ENCODE peak calls at places on chromosomes 13 and 19, in four cellular contexts. M, H, W and U are unnamed samples.

GRCh38 chr13:101520672-101521071 is 68.2 kb downstream of the ITGBL1 start:
- DNase-seq in M (no peak), W (peak), H (no peak), U (peak)

GRCh38 chr13:101474419-101474957 is 22.0 kb downstream of the ITGBL1 start:
- DNase-seq in M (no peak), W (peak), H (no peak), U (peak)

GRCh38 chr19:33388817-33389573 is 15.5 kb downstream of the CEBPG start:
- DNase-seq in M (peak), H (no peak), W (no peak), U (no peak)

GRCh38 chr13:104460553-104460952 is 1394.3 kb upstream of the SLC10A2 start:
- DNase-seq in M (no peak), W (peak), H (no peak), U (no peak)

GRCh38 chr19:7869910-7870511 is 4.2 kb downstream of the PRR36 start:
- DNase-seq in M (no peak), H (peak), W (peak), U (peak)

GRCh38 chr13:44259045-44260042 is 114.3 kb upstream of the SERP2 start:
- DNase-seq in M (no peak), W (peak), H (peak), U (peak)

GRCh38 chr13:83024955-83025594 is 857.2 kb downstream of the SLITRK1 start:
- DNase-seq in H (no peak), M (no peak), W (peak), U (peak)

GRCh38 chr19:21603431-21604153 is 98.2 kb downstream of the ZNF429 start:
- DNase-seq in W (no peak), H (no peak), M (no peak), U (no peak)

GRCh38 chr19:46355234-46355990 is 8.5 kb downstream of the PPP5C start:
- DNase-seq in M (no peak), H (no peak), W (no peak), U (no peak)

GRCh38 chr13:91097269-91097668 is 250.2 kb upstream of the MIR17HG start:
- DNase-seq in W (no peak), H (no peak), M (no peak), U (no peak)

GRCh38 chr13:24273926-24274325 is 35.5 kb upstream of the C1QTNF9 start:
- DNase-seq in H (no peak), M (no peak), W (no peak), U (no peak)

GRCh38 chr19:35784401-35785086 is 9.2 kb downstream of the ARHGAP33 start:
- DNase-seq in W (no peak), M (no peak), H (no peak), U (no peak)

GRCh38 chr19:3184847-3185481 is 766 bp upstream of the NCLN start:
- DNase-seq in W (peak), M (no peak), H (peak), U (no peak)

GRCh38 chr13:25468330-25469178 is 96.8 kb downstream of the ATP8A2 start:
- DNase-seq in W (peak), H (no peak), M (no peak), U (no peak)

GRCh38 chr19:32630338-32630737 is 44.6 kb downstream of the ANKRD27 start:
- DNase-seq in H (no peak), M (no peak), W (no peak), U (no peak)

GRCh38 chr19:30313353-30313750 is 58.8 kb upstream of the ZNF536 start:
- DNase-seq in H (no peak), M (no peak), W (no peak), U (no peak)

GRCh38 chr13:59856281-59856810 is 307.4 kb downstream of the DIAPH3 start:
- DNase-seq in W (no peak), M (no peak), H (no peak), U (peak)

GRCh38 chr19:17766543-17767131 is 15.4 kb downstream of the FCHO1 start:
- DNase-seq in H (peak), W (peak), M (peak), U (peak)

GRCh38 chr13:89968468-89968867 is 1379.0 kb upstream of the MIR17HG start:
- DNase-seq in H (no peak), W (no peak), M (no peak), U (no peak)

GRCh38 chr13:64428196-64428595 is 2801.9 kb downstream of the PCDH9 start:
- DNase-seq in W (no peak), M (no peak), H (no peak), U (peak)
- TF ChIP-seq CTCF in W (no peak), M (no peak), H (no peak), U (no peak)

GRCh38 chr19:53463263-53463662 is 4.3 kb upstream of the ZNF813 start:
- DNase-seq in M (peak), H (no peak), W (peak), U (peak)
- H3K4me3 ChIP-seq in M (no peak), H (no peak), W (no peak), U (no peak)

DNA sequence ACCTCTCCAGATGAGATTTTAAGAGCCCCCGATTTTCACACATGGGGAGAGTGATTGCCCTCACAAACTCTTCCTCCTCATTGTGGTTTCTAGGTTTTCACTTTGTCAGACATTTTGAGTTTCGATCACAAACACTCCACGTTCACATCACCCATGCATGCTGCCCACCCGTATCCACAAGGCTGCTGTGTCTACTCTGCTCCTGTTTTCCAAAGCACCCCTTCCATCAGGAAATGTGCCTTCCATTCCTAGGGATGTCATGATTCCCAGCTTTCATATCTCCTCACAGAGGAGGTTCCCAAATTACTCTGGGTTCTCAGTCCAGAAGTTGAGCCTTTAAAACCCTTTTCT is 45.8 kb upstream of the CEACAM21 start:
- DNase-seq in M (no peak), W (no peak), H (no peak), U (no peak)
- TF ChIP-seq CTCF in M (no peak), W (no peak), H (no peak), U (no peak)

DNA sequence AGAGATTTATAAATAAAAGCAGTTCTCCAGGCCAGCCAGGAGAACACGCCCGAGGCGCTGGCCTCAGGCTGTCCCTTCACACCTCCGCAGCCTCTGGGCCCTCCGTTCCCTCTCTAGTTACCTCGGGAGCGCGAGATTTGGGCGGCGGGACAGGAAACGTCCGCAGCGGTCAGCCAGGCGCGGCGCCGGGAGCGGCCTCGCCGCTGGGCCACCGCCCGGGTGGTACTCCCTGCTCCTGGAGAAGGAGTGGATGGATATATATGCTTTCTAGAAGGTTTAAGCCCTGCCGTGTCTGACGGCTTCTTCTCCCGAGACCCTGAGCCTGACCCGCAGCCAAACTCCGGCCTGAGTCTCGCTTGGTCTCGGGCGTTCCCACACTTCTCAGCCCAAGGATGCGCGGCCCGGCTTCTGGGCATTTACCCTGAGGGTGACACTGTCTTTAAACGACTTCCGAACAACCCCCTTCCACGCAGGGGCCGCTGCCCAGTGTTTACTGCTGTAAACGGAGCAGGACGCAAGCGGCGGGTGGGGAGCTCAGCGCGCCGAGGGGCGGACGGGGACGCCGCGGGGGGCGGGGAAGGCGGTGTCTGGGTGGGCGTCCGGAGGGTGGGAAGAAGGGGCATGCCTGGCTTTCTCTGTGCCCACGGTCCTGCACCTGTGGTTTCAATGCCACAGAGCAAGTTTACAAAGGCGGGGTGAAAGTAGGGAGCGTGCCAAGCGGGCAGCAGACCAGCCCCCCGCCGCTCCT is 2.0 kb upstream of the ZIC2 start:
- DNase-seq in H (no peak), W (no peak), M (no peak), U (no peak)
- H3K4me3 ChIP-seq in H (no peak), W (peak), M (peak), U (no peak)

GRCh38 chr19:19406878-19407639 is 1.6 kb downstream of the GATAD2A start:
- DNase-seq in M (no peak), H (peak), W (peak), U (peak)

GRCh38 chr19:19405919-19406877 is 723 bp downstream of the GATAD2A start:
- DNase-seq in M (no peak), H (peak), W (peak), U (peak)

GRCh38 chr19:19407640-19407933 is 2.1 kb downstream of the GATAD2A start:
- DNase-seq in M (no peak), H (no peak), W (no peak), U (no peak)

GRCh38 chr19:19409235-19410030 is 4.0 kb downstream of the GATAD2A start:
- DNase-seq in W (no peak), H (no peak), M (no peak), U (no peak)

GRCh38 chr19:19410553-19411550 is 5.4 kb downstream of the GATAD2A start:
- DNase-seq in W (no peak), H (no peak), M (no peak), U (no peak)
- TF ChIP-seq CTCF in W (no peak), H (no peak), M (no peak), U (no peak)

DNA sequence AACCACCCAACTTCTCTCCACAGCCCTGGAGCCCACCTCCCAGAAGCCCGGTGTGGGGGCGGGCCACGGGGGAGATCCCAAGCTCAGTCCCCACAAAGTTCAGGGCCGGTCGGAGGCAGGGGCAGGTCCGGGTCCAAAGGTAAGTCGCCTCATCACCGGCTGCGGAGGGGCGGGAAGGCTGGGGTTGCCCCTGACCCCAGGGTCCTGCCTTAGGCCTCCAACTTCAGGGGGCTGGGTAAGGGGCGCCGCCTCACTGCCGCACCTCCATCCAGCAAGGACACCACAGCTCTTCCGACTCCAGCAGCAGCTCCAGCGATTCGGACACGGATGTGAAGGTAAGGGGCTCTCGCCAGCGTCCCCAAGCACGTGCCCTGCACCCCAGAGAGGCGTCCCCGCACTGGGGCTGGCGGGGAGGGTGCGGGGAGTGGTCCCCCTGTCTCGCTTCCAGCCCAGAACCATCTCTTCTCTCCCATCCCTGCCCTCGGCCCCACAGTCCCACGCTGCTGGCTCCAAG is 358 bp downstream of the C19orf33 start:
- DNase-seq in W (no peak), H (no peak), M (no peak), U (no peak)
- H3K4me3 ChIP-seq in W (no peak), H (peak), M (peak), U (no peak)

DNA sequence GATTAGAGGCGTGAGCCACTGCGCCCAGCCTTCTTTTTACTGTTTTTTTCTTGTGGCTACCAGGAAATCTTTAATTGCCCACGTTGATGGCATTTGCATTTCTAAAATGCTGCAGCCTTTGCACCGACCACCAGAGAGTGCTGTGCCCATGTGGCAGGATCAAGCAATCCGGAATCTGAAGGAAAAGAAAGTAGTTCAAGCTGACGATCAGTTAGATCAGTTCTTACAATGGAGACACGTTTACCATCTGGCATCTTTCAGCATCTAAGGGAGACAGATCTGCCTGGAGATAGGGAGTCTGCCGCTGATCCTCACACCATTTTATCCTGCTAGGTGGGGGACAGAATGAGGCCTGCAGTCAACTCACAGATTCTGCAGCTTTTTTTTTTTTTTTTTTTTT is 19.9 kb downstream of the TINCR start:
- DNase-seq in W (peak), H (no peak), M (no peak), U (peak)
- TF ChIP-seq CTCF in W (peak), H (no peak), M (no peak), U (peak)